ENCODE peak calls at places on chromosomes 11 and 22, in four cellular contexts. Y, F, I and C are unnamed samples.

GRCh38 chr11:35654711-35655110 is 7.9 kb upstream of the TRIM44 start:
- DNase-seq in F (no peak), I (no peak), Y (no peak), C (peak; percentile 68)

GRCh38 chr22:30538280-30538679 is 8.3 kb downstream of the SEC14L6 start:
- DNase-seq in Y (no peak), F (no peak), I (no peak), C (no peak)

GRCh38 chr11:19789840-19790710 is 77.4 kb downstream of the NAV2 start:
- DNase-seq in I (no peak), F (no peak), Y (no peak), C (no peak)

GRCh38 chr22:45632791-45633515 is 38.7 kb upstream of the ATXN10 start:
- DNase-seq in I (peak; percentile 51), F (no peak), Y (no peak), C (no peak)

GRCh38 chr22:17152340-17152739 is 6.7 kb downstream of the HDHD5 start:
- DNase-seq in Y (no peak), F (peak; percentile 41), I (no peak), C (no peak)

GRCh38 chr11:121105063-121105480 is 4.0 kb downstream of the TECTA start:
- DNase-seq in I (peak; percentile 85), F (peak; percentile 20), Y (no peak), C (no peak)

GRCh38 chr11:17752144-17752543 is 17.6 kb downstream of the KCNC1 start:
- DNase-seq in I (no peak), Y (no peak), F (no peak), C (no peak)

GRCh38 chr11:67289651-67290479 is 762 bp downstream of the ANKRD13D start:
- DNase-seq in I (peak; percentile 74), Y (no peak), F (peak; percentile 51), C (no peak)

GRCh38 chr11:70002433-70002832 is 75.7 kb upstream of the ANO1 start:
- DNase-seq in I (no peak), F (no peak), Y (no peak), C (no peak)

GRCh38 chr11:64848779-64849599 is 4.5 kb upstream of the CDC42BPG start:
- DNase-seq in F (no peak), I (no peak), Y (no peak), C (no peak)

GRCh38 chr22:16963189-16963945 is 44.7 kb downstream of the GAB4 start:
- DNase-seq in Y (no peak), I (no peak), F (no peak), C (no peak)

GRCh38 chr22:28761449-28761755 is 11.1 kb upstream of the CCDC117 start:
- DNase-seq in F (no peak), Y (no peak), I (no peak), C (no peak)

GRCh38 chr11:67504950-67505561 is at the start of gene PITPNM1:
- DNase-seq in F (peak; percentile 79), Y (peak; percentile 74), I (peak; percentile 80), C (peak; percentile 12)

GRCh38 chr22:36764641-36765040 is 11.3 kb downstream of the IFT27 start:
- DNase-seq in Y (no peak), F (no peak), I (peak; percentile 49), C (no peak)

GRCh38 chr22:41925783-41926460 is 684 bp downstream of the TNFRSF13C start:
- DNase-seq in Y (no peak), I (no peak), F (peak; percentile 79), C (peak; percentile 27)

GRCh38 chr11:27904358-27905055 is 203.4 kb downstream of the KIF18A start:
- DNase-seq in Y (no peak), F (no peak), I (no peak), C (no peak)

GRCh38 chr11:727281-727701 is 20.0 kb upstream of the TALDO1 start:
- DNase-seq in F (no peak), Y (no peak), I (no peak), C (no peak)

GRCh38 chr11:115207166-115207591 is 297.0 kb downstream of the CADM1 start:
- DNase-seq in I (no peak), Y (no peak), F (no peak), C (no peak)

GRCh38 chr11:118998388-118998717 is 415 bp downstream of the CENATAC start:
- DNase-seq in F (no peak), Y (no peak), I (no peak), C (no peak)

GRCh38 chr22:45867906-45868555 is 108.9 kb downstream of the WNT7B start:
- DNase-seq in F (no peak), I (no peak), Y (no peak), C (no peak)

GRCh38 chr11:762421-763072 is 14.7 kb downstream of the GATD1 start:
- DNase-seq in Y (no peak), I (no peak), F (peak; percentile 76), C (no peak)

GRCh38 chr11:120337896-120338840 is 2.0 kb downstream of the ARHGEF12 start:
- DNase-seq in F (no peak), Y (no peak), I (no peak), C (no peak)

GRCh38 chr11:88695701-88696414 is 358.3 kb upstream of the CTSC start:
- DNase-seq in Y (no peak), I (no peak), F (no peak), C (no peak)

GRCh38 chr11:37595845-37596244 is 997.8 kb upstream of the RAG2 start:
- DNase-seq in I (no peak), Y (no peak), F (no peak), C (no peak)

GRCh38 chr11:28708075-28708474 is 599.9 kb downstream of the METTL15 start:
- DNase-seq in I (no peak), F (no peak), Y (no peak), C (no peak)

GRCh38 chr11:92253945-92254344 is 29.3 kb downstream of the FAT3 start:
- DNase-seq in Y (no peak), F (no peak), I (no peak), C (no peak)